ENCODE peak calls at places on chromosomes 1 and 21, in six cellular contexts. R, U, G, O, Z and Y are unnamed samples. For H3K4me1, the result is how much of the 10 kb centered on the place peaks cover.

GRCh38 chr1:174740248-174740990 is 259.3 kb upstream of the CACYBP start:
- DNase-seq in R (peak), O (no peak), Z (no peak), U (no peak), G (peak), Y (no peak)

GRCh38 chr1:66351913-66352312 is 182.0 kb upstream of the SGIP1 start:
- DNase-seq in O (peak), U (no peak), Z (no peak), G (no peak), R (no peak), Y (no peak)

GRCh38 chr1:207088731-207089626 is at the start of gene C4BPB:
- DNase-seq in O (no peak), G (no peak), R (no peak), Z (peak), U (peak), Y (peak)

GRCh38 chr1:20366076-20366765 is 75.5 kb downstream of the VWA5B1 start:
- DNase-seq in G (peak), U (no peak), R (peak), Z (no peak), O (no peak), Y (peak)

GRCh38 chr1:177913762-177914540 is 55.9 kb downstream of the SEC16B start:
- DNase-seq in O (no peak), G (peak), Z (no peak), U (peak), R (peak), Y (peak)

GRCh38 chr1:232594768-232595698 is 34.9 kb downstream of the SIPA1L2 start:
- DNase-seq in G (no peak), R (no peak), O (no peak), U (no peak), Z (no peak), Y (no peak)

GRCh38 chr1:25030674-25031589 is 100.9 kb upstream of the RUNX3 start:
- DNase-seq in G (no peak), U (no peak), Z (no peak), O (peak), R (peak), Y (peak)

GRCh38 chr1:179166663-179167417 is 62.6 kb downstream of the ABL2 start:
- DNase-seq in R (peak), Z (no peak), U (no peak), O (no peak), G (peak), Y (no peak)

GRCh38 chr21:34881894-34882371 is 167.2 kb downstream of the RUNX1 start:
- DNase-seq in U (no peak), G (peak), R (peak), O (no peak), Z (no peak), Y (no peak)

GRCh38 chr1:8423134-8423701 is 105.3 kb downstream of the SLC45A1 start:
- DNase-seq in R (no peak), Z (peak), O (peak), G (peak), U (no peak), Y (peak)

GRCh38 chr1:15381805-15382204 is 27.9 kb upstream of the EFHD2 start:
- DNase-seq in O (no peak), Z (no peak), R (no peak), G (no peak), U (no peak), Y (no peak)

GRCh38 chr1:117120774-117121588 is 568 bp downstream of the TRIM45 start:
- DNase-seq in G (no peak), Z (no peak), U (no peak), R (peak), O (no peak), Y (no peak)

GRCh38 chr1:235199441-235199840 is 38.4 kb upstream of the RBM34 start:
- DNase-seq in R (peak), O (no peak), U (no peak), Z (no peak), G (peak), Y (no peak)

GRCh38 chr21:44421901-44422840 is 33.1 kb upstream of the LRRC3 start:
- DNase-seq in G (no peak), O (no peak), R (no peak), Z (no peak), U (no peak), Y (peak)

GRCh38 chr1:207004931-207005830 is 27.4 kb downstream of the C1orf116 start:
- DNase-seq in G (peak), R (peak), Z (peak), O (peak), U (peak), Y (peak)

GRCh38 chr1:86504130-86504479 is 35.4 kb downstream of the CLCA1 start:
- DNase-seq in Z (no peak), U (no peak), R (no peak), O (no peak), G (no peak), Y (no peak)
- H3K4me1 ChIP-seq in Z (under half), U (under half), R (under half), O (under half), G (under half), Y (under half)

DNA sequence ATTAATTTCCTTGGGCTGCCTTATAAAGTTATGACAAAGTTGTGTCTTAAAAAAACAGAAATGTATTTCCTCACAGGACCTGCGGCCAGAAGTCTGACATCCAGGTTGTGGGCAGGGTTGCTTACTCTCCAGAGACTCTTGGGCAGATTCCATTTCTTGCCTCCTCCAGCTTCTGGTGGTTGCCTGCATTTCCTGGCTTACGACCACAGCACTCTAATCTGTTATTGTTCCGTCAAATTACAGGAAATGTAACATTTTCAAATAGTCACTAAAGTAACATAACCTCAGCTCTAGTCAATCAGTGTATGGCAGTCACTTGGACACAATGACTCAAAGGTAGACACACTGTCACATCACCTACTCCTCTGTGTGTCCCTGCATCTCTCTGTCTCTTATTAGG is 226.8 kb downstream of the DNAH14 start:
- DNase-seq in G (no peak), O (no peak), R (no peak), U (no peak), Z (no peak), Y (no peak)
- H3K4me1 ChIP-seq in G (under half), O (under half), R (under half), U (under half), Z (under half), Y (under half)

GRCh38 chr1:61635529-61635928 is 89.4 kb downstream of the TM2D1 start:
- DNase-seq in Z (no peak), U (no peak), G (no peak), O (no peak), R (no peak), Y (no peak)

GRCh38 chr1:61638296-61638695 is 86.6 kb downstream of the TM2D1 start:
- DNase-seq in U (no peak), Z (no peak), G (peak), R (no peak), O (no peak), Y (no peak)

GRCh38 chr1:61637470-61637869 is 87.5 kb downstream of the TM2D1 start:
- DNase-seq in Z (no peak), O (no peak), G (no peak), U (no peak), R (no peak), Y (no peak)

GRCh38 chr1:61636392-61636791 is 88.5 kb downstream of the TM2D1 start:
- DNase-seq in R (no peak), Z (no peak), G (no peak), U (no peak), O (no peak), Y (no peak)

DNA sequence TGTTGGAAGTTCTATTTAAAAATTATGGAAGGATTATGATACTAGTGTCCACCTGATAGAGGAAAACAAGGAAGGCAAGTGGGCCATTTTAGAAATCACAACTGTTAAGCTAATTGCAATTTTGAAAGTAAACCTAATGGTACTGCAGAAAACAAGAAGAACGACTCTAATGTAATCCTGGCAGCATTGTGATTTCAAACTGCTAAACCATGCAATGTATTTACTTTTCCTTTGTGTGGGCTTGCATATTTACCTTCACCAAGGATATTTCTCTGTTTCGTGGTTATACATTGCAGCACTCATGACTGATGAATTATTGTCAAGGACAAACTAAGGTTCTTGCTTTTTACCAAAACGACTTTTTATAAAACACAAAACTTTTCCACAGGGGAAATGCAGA is 88.1 kb downstream of the TM2D1 start:
- DNase-seq in O (no peak), G (no peak), Z (no peak), R (no peak), U (no peak), Y (no peak)
- H3K4me1 ChIP-seq in O (under half), G (under half), Z (under half), R (under half), U (under half), Y (under half)

GRCh38 chr1:227374846-227375245 is 56.6 kb upstream of the CDC42BPA start:
- DNase-seq in G (no peak), U (no peak), Z (no peak), R (no peak), O (no peak), Y (no peak)

GRCh38 chr1:227378183-227378582 is 59.9 kb upstream of the CDC42BPA start:
- DNase-seq in O (no peak), R (no peak), Z (no peak), U (no peak), G (no peak), Y (no peak)

GRCh38 chr1:227378876-227379554 is 60.7 kb upstream of the CDC42BPA start:
- DNase-seq in G (no peak), U (no peak), R (no peak), Z (no peak), O (no peak), Y (no peak)

GRCh38 chr1:227379555-227379892 is 61.2 kb upstream of the CDC42BPA start:
- DNase-seq in Z (no peak), O (no peak), R (no peak), U (no peak), G (no peak), Y (no peak)
- H3K4me1 ChIP-seq in Z (under half), O (under half), R (under half), U (under half), G (under half), Y (under half)